ENCODE peak calls at places on chromosomes 16 and 17, in ten cellular contexts. One of them, this sample, is unnamed. For H3K27me3, the result is how much of the 10 kb centered on the place peaks cover.

GRCh38 chr17:31918701-31919128 is 17.2 kb upstream of the UTP6 start:
- DNase-seq in H7: no peak
- DNase-seq in cardiac muscle cell: peak
- DNase-seq in adrenal gland: no peak
- DNase-seq in dorsolateral prefrontal cortex: no peak
- DNase-seq in IMR-90: peak
- DNase-seq in pancreas: no peak
- DNase-seq in breast epithelium: no peak
- DNase-seq in CD8-positive, alpha-beta memory T cell: no peak
- DNase-seq in aorta: no peak
- DNase-seq in this sample: no peak

GRCh38 chr16:3472878-3473595 is 22.3 kb downstream of the C16orf90 start:
- DNase-seq in H7: no peak
- DNase-seq in cardiac muscle cell: no peak
- DNase-seq in adrenal gland: no peak
- DNase-seq in dorsolateral prefrontal cortex: no peak
- DNase-seq in IMR-90: no peak
- DNase-seq in pancreas: no peak
- DNase-seq in breast epithelium: no peak
- DNase-seq in CD8-positive, alpha-beta memory T cell: no peak
- DNase-seq in aorta: no peak
- DNase-seq in this sample: no peak

GRCh38 chr16:89495121-89495520 is 4.8 kb upstream of the ANKRD11 start:
- DNase-seq in H7: peak
- DNase-seq in cardiac muscle cell: peak
- DNase-seq in adrenal gland: no peak
- DNase-seq in dorsolateral prefrontal cortex: no peak
- DNase-seq in IMR-90: peak
- DNase-seq in pancreas: no peak
- DNase-seq in breast epithelium: no peak
- DNase-seq in CD8-positive, alpha-beta memory T cell: no peak
- DNase-seq in aorta: no peak
- DNase-seq in this sample: no peak

GRCh38 chr17:78330570-78331224 is 29.2 kb downstream of the SOCS3 start:
- DNase-seq in H7: no peak
- DNase-seq in cardiac muscle cell: no peak
- DNase-seq in adrenal gland: no peak
- DNase-seq in dorsolateral prefrontal cortex: no peak
- DNase-seq in IMR-90: no peak
- DNase-seq in pancreas: no peak
- DNase-seq in breast epithelium: no peak
- DNase-seq in CD8-positive, alpha-beta memory T cell: no peak
- DNase-seq in aorta: no peak
- DNase-seq in this sample: peak

GRCh38 chr17:50447870-50448573 is 20.7 kb downstream of the CHAD start:
- DNase-seq in H7: no peak
- DNase-seq in cardiac muscle cell: no peak
- DNase-seq in adrenal gland: peak
- DNase-seq in dorsolateral prefrontal cortex: no peak
- DNase-seq in IMR-90: no peak
- DNase-seq in pancreas: peak
- DNase-seq in breast epithelium: no peak
- DNase-seq in CD8-positive, alpha-beta memory T cell: no peak
- DNase-seq in aorta: no peak
- DNase-seq in this sample: peak

GRCh38 chr16:56923481-56923880 is 8.5 kb upstream of the HERPUD1 start:
- DNase-seq in H7: no peak
- DNase-seq in cardiac muscle cell: peak
- DNase-seq in adrenal gland: no peak
- DNase-seq in dorsolateral prefrontal cortex: no peak
- DNase-seq in IMR-90: no peak
- DNase-seq in pancreas: no peak
- DNase-seq in breast epithelium: no peak
- DNase-seq in CD8-positive, alpha-beta memory T cell: no peak
- DNase-seq in aorta: no peak
- DNase-seq in this sample: no peak

GRCh38 chr17:46072998-46073397 is 73.9 kb downstream of the STH start:
- DNase-seq in H7: no peak
- DNase-seq in cardiac muscle cell: peak
- DNase-seq in adrenal gland: no peak
- DNase-seq in dorsolateral prefrontal cortex: no peak
- DNase-seq in IMR-90: peak
- DNase-seq in pancreas: no peak
- DNase-seq in breast epithelium: no peak
- DNase-seq in CD8-positive, alpha-beta memory T cell: no peak
- DNase-seq in aorta: no peak
- DNase-seq in this sample: no peak

GRCh38 chr16:89721644-89722391 is 481 bp downstream of the ZNF276 start:
- DNase-seq in H7: peak
- DNase-seq in cardiac muscle cell: peak
- DNase-seq in adrenal gland: peak
- DNase-seq in dorsolateral prefrontal cortex: no peak
- DNase-seq in IMR-90: peak
- DNase-seq in pancreas: peak
- DNase-seq in breast epithelium: no peak
- DNase-seq in CD8-positive, alpha-beta memory T cell: peak
- DNase-seq in aorta: peak
- DNase-seq in this sample: peak

GRCh38 chr17:7862692-7863437 is 5.1 kb downstream of the CYB5D1 start:
- DNase-seq in H7: peak
- DNase-seq in cardiac muscle cell: peak
- DNase-seq in adrenal gland: peak
- DNase-seq in dorsolateral prefrontal cortex: peak
- DNase-seq in IMR-90: peak
- DNase-seq in pancreas: peak
- DNase-seq in breast epithelium: peak
- DNase-seq in CD8-positive, alpha-beta memory T cell: peak
- DNase-seq in aorta: no peak
- DNase-seq in this sample: no peak

GRCh38 chr17:29982991-29983390 is 41.6 kb downstream of the EFCAB5 start:
- DNase-seq in H7: no peak
- DNase-seq in cardiac muscle cell: no peak
- DNase-seq in adrenal gland: no peak
- DNase-seq in dorsolateral prefrontal cortex: no peak
- DNase-seq in IMR-90: peak
- DNase-seq in pancreas: no peak
- DNase-seq in breast epithelium: no peak
- DNase-seq in CD8-positive, alpha-beta memory T cell: no peak
- DNase-seq in aorta: no peak
- DNase-seq in this sample: no peak

GRCh38 chr16:87363771-87364476 is 19.7 kb downstream of the FBXO31 start:
- DNase-seq in H7: peak
- DNase-seq in cardiac muscle cell: no peak
- DNase-seq in adrenal gland: peak
- DNase-seq in dorsolateral prefrontal cortex: no peak
- DNase-seq in IMR-90: peak
- DNase-seq in pancreas: peak
- DNase-seq in breast epithelium: no peak
- DNase-seq in CD8-positive, alpha-beta memory T cell: no peak
- DNase-seq in aorta: no peak
- DNase-seq in this sample: peak

GRCh38 chr16:21159281-21159951 is 942 bp downstream of the LDAF1 start:
- DNase-seq in H7: peak
- DNase-seq in cardiac muscle cell: no peak
- DNase-seq in adrenal gland: peak
- DNase-seq in dorsolateral prefrontal cortex: no peak
- DNase-seq in IMR-90: no peak
- DNase-seq in pancreas: peak
- DNase-seq in breast epithelium: peak
- DNase-seq in CD8-positive, alpha-beta memory T cell: peak
- DNase-seq in aorta: peak
- DNase-seq in this sample: peak

GRCh38 chr17:50180066-50180465 is 14.3 kb downstream of the SGCA start:
- DNase-seq in H7: no peak
- DNase-seq in cardiac muscle cell: no peak
- DNase-seq in adrenal gland: no peak
- DNase-seq in dorsolateral prefrontal cortex: no peak
- DNase-seq in IMR-90: no peak
- DNase-seq in pancreas: no peak
- DNase-seq in breast epithelium: no peak
- DNase-seq in CD8-positive, alpha-beta memory T cell: no peak
- DNase-seq in aorta: peak
- DNase-seq in this sample: no peak

GRCh38 chr17:16013943-16014407 is 14.4 kb downstream of the TTC19 start:
- DNase-seq in H7: peak
- DNase-seq in cardiac muscle cell: peak
- DNase-seq in adrenal gland: no peak
- DNase-seq in dorsolateral prefrontal cortex: no peak
- DNase-seq in IMR-90: peak
- DNase-seq in pancreas: no peak
- DNase-seq in breast epithelium: no peak
- DNase-seq in CD8-positive, alpha-beta memory T cell: no peak
- DNase-seq in aorta: no peak
- DNase-seq in this sample: peak

GRCh38 chr16:68383858-68384257 is 64.5 kb downstream of the SMPD3 start:
- DNase-seq in H7: no peak
- DNase-seq in cardiac muscle cell: no peak
- DNase-seq in adrenal gland: no peak
- DNase-seq in dorsolateral prefrontal cortex: no peak
- DNase-seq in IMR-90: no peak
- DNase-seq in pancreas: no peak
- DNase-seq in breast epithelium: no peak
- DNase-seq in CD8-positive, alpha-beta memory T cell: peak
- DNase-seq in aorta: peak
- DNase-seq in this sample: no peak

DNA sequence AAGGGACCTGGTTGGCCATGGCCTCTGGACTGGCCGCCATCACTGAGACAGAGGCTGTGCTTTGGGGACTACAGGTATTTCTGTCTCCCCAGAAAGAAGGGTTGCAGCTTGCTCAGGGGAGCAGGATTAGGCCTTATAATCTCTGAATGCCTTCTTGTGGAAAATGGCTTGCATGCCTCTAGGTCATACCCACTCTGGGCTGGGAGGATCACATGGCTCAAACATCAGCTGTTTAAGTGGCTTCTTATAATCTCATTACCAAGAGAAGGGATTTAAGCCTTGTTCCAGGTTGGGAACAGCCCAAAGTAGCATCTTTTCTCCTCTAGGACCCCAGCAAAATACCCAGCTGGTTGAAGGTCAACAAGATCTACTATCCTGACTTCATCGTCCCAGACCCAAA is 19.1 kb downstream of the LIG3 start:
- DNase-seq in H7: no peak
- DNase-seq in cardiac muscle cell: no peak
- DNase-seq in adrenal gland: no peak
- DNase-seq in dorsolateral prefrontal cortex: no peak
- DNase-seq in IMR-90: no peak
- DNase-seq in pancreas: no peak
- DNase-seq in breast epithelium: no peak
- DNase-seq in CD8-positive, alpha-beta memory T cell: no peak
- DNase-seq in aorta: no peak
- DNase-seq in this sample: no peak
- H3K4me3 ChIP-seq in H7: no peak
- H3K4me3 ChIP-seq in cardiac muscle cell: no peak
- H3K4me3 ChIP-seq in adrenal gland: no peak
- H3K4me3 ChIP-seq in dorsolateral prefrontal cortex: no peak
- H3K4me3 ChIP-seq in IMR-90: no peak
- H3K4me3 ChIP-seq in pancreas: no peak
- H3K4me3 ChIP-seq in breast epithelium: no peak
- H3K4me3 ChIP-seq in CD8-positive, alpha-beta memory T cell: no peak
- H3K4me3 ChIP-seq in aorta: no peak
- H3K4me3 ChIP-seq in this sample: no peak

GRCh38 chr16:11052080-11052808 is 107.9 kb downstream of the CLEC16A start:
- DNase-seq in H7: no peak
- DNase-seq in cardiac muscle cell: no peak
- DNase-seq in adrenal gland: no peak
- DNase-seq in dorsolateral prefrontal cortex: no peak
- DNase-seq in IMR-90: no peak
- DNase-seq in pancreas: no peak
- DNase-seq in breast epithelium: no peak
- DNase-seq in CD8-positive, alpha-beta memory T cell: no peak
- DNase-seq in aorta: no peak
- DNase-seq in this sample: peak
- H3K27me3 ChIP-seq in H7: under half
- H3K27me3 ChIP-seq in cardiac muscle cell: under half
- H3K27me3 ChIP-seq in adrenal gland: under half
- H3K27me3 ChIP-seq in dorsolateral prefrontal cortex: under half
- H3K27me3 ChIP-seq in IMR-90: under half
- H3K27me3 ChIP-seq in pancreas: under half
- H3K27me3 ChIP-seq in breast epithelium: under half
- H3K27me3 ChIP-seq in CD8-positive, alpha-beta memory T cell: under half
- H3K27me3 ChIP-seq in aorta: under half
- H3K27me3 ChIP-seq in this sample: under half

GRCh38 chr16:24671455-24671954 is 57.9 kb upstream of the TNRC6A start:
- DNase-seq in H7: no peak
- DNase-seq in cardiac muscle cell: no peak
- DNase-seq in adrenal gland: no peak
- DNase-seq in dorsolateral prefrontal cortex: no peak
- DNase-seq in IMR-90: no peak
- DNase-seq in pancreas: no peak
- DNase-seq in breast epithelium: no peak
- DNase-seq in CD8-positive, alpha-beta memory T cell: no peak
- DNase-seq in aorta: no peak
- DNase-seq in this sample: no peak

GRCh38 chr16:24673155-24673554 is 56.3 kb upstream of the TNRC6A start:
- DNase-seq in H7: no peak
- DNase-seq in cardiac muscle cell: no peak
- DNase-seq in adrenal gland: no peak
- DNase-seq in dorsolateral prefrontal cortex: no peak
- DNase-seq in IMR-90: no peak
- DNase-seq in pancreas: no peak
- DNase-seq in breast epithelium: no peak
- DNase-seq in CD8-positive, alpha-beta memory T cell: no peak
- DNase-seq in aorta: no peak
- DNase-seq in this sample: no peak

GRCh38 chr16:24667244-24667764 is 62.1 kb upstream of the TNRC6A start:
- DNase-seq in H7: no peak
- DNase-seq in cardiac muscle cell: no peak
- DNase-seq in adrenal gland: peak
- DNase-seq in dorsolateral prefrontal cortex: no peak
- DNase-seq in IMR-90: no peak
- DNase-seq in pancreas: no peak
- DNase-seq in breast epithelium: no peak
- DNase-seq in CD8-positive, alpha-beta memory T cell: no peak
- DNase-seq in aorta: no peak
- DNase-seq in this sample: no peak

GRCh38 chr16:24668481-24669001 is 60.9 kb upstream of the TNRC6A start:
- DNase-seq in H7: no peak
- DNase-seq in cardiac muscle cell: peak
- DNase-seq in adrenal gland: peak
- DNase-seq in dorsolateral prefrontal cortex: no peak
- DNase-seq in IMR-90: peak
- DNase-seq in pancreas: no peak
- DNase-seq in breast epithelium: no peak
- DNase-seq in CD8-positive, alpha-beta memory T cell: no peak
- DNase-seq in aorta: peak
- DNase-seq in this sample: no peak

GRCh38 chr16:24670623-24671454 is 58.6 kb upstream of the TNRC6A start:
- DNase-seq in H7: peak
- DNase-seq in cardiac muscle cell: peak
- DNase-seq in adrenal gland: peak
- DNase-seq in dorsolateral prefrontal cortex: peak
- DNase-seq in IMR-90: peak
- DNase-seq in pancreas: peak
- DNase-seq in breast epithelium: no peak
- DNase-seq in CD8-positive, alpha-beta memory T cell: no peak
- DNase-seq in aorta: peak
- DNase-seq in this sample: no peak
- H3K4me3 ChIP-seq in H7: no peak
- H3K4me3 ChIP-seq in cardiac muscle cell: no peak
- H3K4me3 ChIP-seq in adrenal gland: no peak
- H3K4me3 ChIP-seq in dorsolateral prefrontal cortex: peak
- H3K4me3 ChIP-seq in IMR-90: no peak
- H3K4me3 ChIP-seq in pancreas: no peak
- H3K4me3 ChIP-seq in breast epithelium: no peak
- H3K4me3 ChIP-seq in CD8-positive, alpha-beta memory T cell: no peak
- H3K4me3 ChIP-seq in aorta: no peak
- H3K4me3 ChIP-seq in this sample: no peak

GRCh38 chr17:73953206-73954033 is 250.1 kb upstream of the RPL38 start:
- DNase-seq in H7: no peak
- DNase-seq in cardiac muscle cell: no peak
- DNase-seq in adrenal gland: no peak
- DNase-seq in dorsolateral prefrontal cortex: no peak
- DNase-seq in IMR-90: no peak
- DNase-seq in pancreas: no peak
- DNase-seq in breast epithelium: no peak
- DNase-seq in CD8-positive, alpha-beta memory T cell: no peak
- DNase-seq in aorta: no peak
- DNase-seq in this sample: no peak
- H3K27me3 ChIP-seq in H7: under half
- H3K27me3 ChIP-seq in cardiac muscle cell: under half
- H3K27me3 ChIP-seq in adrenal gland: under half
- H3K27me3 ChIP-seq in dorsolateral prefrontal cortex: under half
- H3K27me3 ChIP-seq in IMR-90: under half
- H3K27me3 ChIP-seq in pancreas: under half
- H3K27me3 ChIP-seq in breast epithelium: under half
- H3K27me3 ChIP-seq in CD8-positive, alpha-beta memory T cell: under half
- H3K27me3 ChIP-seq in aorta: under half
- H3K27me3 ChIP-seq in this sample: under half